ENCODE peak calls at places on chromosomes 6 and 20, in eight cellular contexts. A is breast epithelium, F is COR-L47, Q is activated T-cell treated with anti-CD3 and anti-CD28 coated beads for 48 hours, I is GM03348, H is amygdala, Y is aorta, T is EH. M is an unnamed sample.

GRCh38 chr6:78623567-78623966 is 243.8 kb upstream of the IRAK1BP1 start:
- DNase-seq in A (no peak), F (no peak), Q (no peak), I (no peak), H (no peak), Y (no peak), T (no peak), M (no peak)

GRCh38 chr6:106486236-106486635 is 125.7 kb downstream of the CRYBG1 start:
- DNase-seq in A (no peak), F (no peak), Q (no peak), I (no peak), H (no peak), Y (no peak), T (no peak), M (peak; percentile 94)

GRCh38 chr6:166937716-166938115 is 18.6 kb downstream of the RNASET2 start:
- DNase-seq in A (no peak), F (no peak), Q (no peak), I (no peak), H (no peak), Y (no peak), T (no peak), M (no peak)

GRCh38 chr6:143267740-143268139 is 182.8 kb downstream of the ADAT2 start:
- DNase-seq in A (no peak), F (no peak), Q (no peak), I (no peak), H (no peak), Y (no peak), T (no peak), M (no peak)

GRCh38 chr6:36871686-36872085 is 2.9 kb downstream of the PPIL1 start:
- DNase-seq in A (no peak), F (no peak), Q (no peak), I (no peak), H (no peak), Y (no peak), T (no peak), M (no peak)

GRCh38 chr6:168884646-168885086 is 369.0 kb downstream of the THBS2 start:
- DNase-seq in A (peak; percentile 35), F (peak; percentile 29), Q (peak; percentile 76), I (peak; percentile 94), H (peak; percentile 63), Y (peak; percentile 77), T (peak; percentile 55), M (peak; percentile 37)

GRCh38 chr6:118511930-118512715 is 36.0 kb upstream of the PLN start:
- DNase-seq in A (no peak), F (no peak), Q (no peak), I (no peak), H (no peak), Y (no peak), T (no peak), M (no peak)

GRCh38 chr6:136252441-136252840 is 2.3 kb upstream of the MTFR2 start:
- DNase-seq in A (no peak), F (no peak), Q (no peak), I (no peak), H (no peak), Y (no peak), T (no peak), M (no peak)

GRCh38 chr20:51862796-51863195 is 60.5 kb upstream of the SALL4 start:
- DNase-seq in A (no peak), F (no peak), Q (no peak), I (peak; percentile 57), H (no peak), Y (no peak), T (peak; percentile 69), M (no peak)

GRCh38 chr20:1855690-1856089 is 39.5 kb upstream of the SIRPA start:
- DNase-seq in A (no peak), F (no peak), Q (no peak), I (no peak), H (no peak), Y (no peak), T (no peak), M (no peak)

GRCh38 chr6:32393660-32394420 is 13.1 kb downstream of the BTNL2 start:
- DNase-seq in A (no peak), F (no peak), Q (no peak), I (no peak), H (no peak), Y (no peak), T (no peak), M (peak; percentile 8)

GRCh38 chr20:23048283-23049200 is 930 bp downstream of the THBD start:
- DNase-seq in A (no peak), F (peak; percentile 74), Q (peak; percentile 42), I (peak; percentile 85), H (no peak), Y (peak; percentile 88), T (peak; percentile 16), M (peak; percentile 22)